ENCODE peak calls at places on chromosomes 2 and 18, in seven cellular contexts. S is CD8-positive, alpha-beta T cell; J is right lobe of liver; W is transverse colon; F is SJSA1; Z is AG04450; Y is mammary epithelial cell. Q is an unnamed sample.

GRCh38 chr2:150042844-150043503 is 444.5 kb downstream of the RND3 start:
- DNase-seq in Z (no peak), F (no peak), Y (no peak), S (no peak), W (no peak), J (no peak), Q (no peak)

GRCh38 chr2:54577035-54577434 is 120.9 kb downstream of the SPTBN1 start:
- DNase-seq in Z (no peak), Y (peak), F (no peak), W (no peak), S (no peak), J (peak), Q (no peak)

GRCh38 chr2:11103984-11104793 is 51.1 kb upstream of the SLC66A3 start:
- DNase-seq in J (no peak), F (peak), W (peak), Y (no peak), Z (no peak), S (no peak), Q (peak)

GRCh38 chr18:12838178-12838634 is 45.8 kb downstream of the PTPN2 start:
- DNase-seq in Z (peak), F (peak), Y (peak), J (peak), S (no peak), W (peak), Q (no peak)

GRCh38 chr18:46250084-46250811 is 146.1 kb downstream of the HAUS1 start:
- DNase-seq in Y (peak), F (peak), Z (peak), S (peak), W (peak), J (no peak), Q (peak)

GRCh38 chr2:197851451-197851850 is 47.1 kb downstream of the PLCL1 start:
- DNase-seq in W (no peak), Y (no peak), F (no peak), J (no peak), S (no peak), Z (no peak), Q (peak)

GRCh38 chr2:146754606-146755005 is 1090.2 kb upstream of the ACVR2A start:
- DNase-seq in W (no peak), S (no peak), Y (no peak), J (no peak), Z (no peak), F (no peak), Q (no peak)

GRCh38 chr2:69703189-69703588 is 38.7 kb upstream of the ANXA4 start:
- DNase-seq in J (no peak), F (no peak), S (no peak), Y (no peak), Z (no peak), W (no peak), Q (no peak)

GRCh38 chr2:47076586-47077441 is 78.3 kb downstream of the STPG4 start:
- DNase-seq in W (peak), F (peak), Z (peak), Y (peak), J (peak), S (no peak), Q (no peak)

GRCh38 chr2:42917374-42918017 is 125.1 kb upstream of the HAAO start:
- DNase-seq in W (peak), J (peak), Y (no peak), Z (no peak), S (no peak), F (no peak), Q (no peak)

GRCh38 chr2:127577503-127577902 is 42.0 kb downstream of the MYO7B start:
- DNase-seq in W (no peak), J (no peak), F (peak), Z (no peak), S (no peak), Y (no peak), Q (no peak)

GRCh38 chr2:134232461-134232860 is 21.4 kb upstream of the MGAT5 start:
- DNase-seq in S (no peak), Y (no peak), W (no peak), F (no peak), J (no peak), Z (no peak), Q (peak)

GRCh38 chr2:106269591-106270291 is 75.6 kb upstream of the UXS1 start:
- DNase-seq in S (peak), Y (no peak), J (peak), F (peak), W (peak), Z (no peak), Q (no peak)

GRCh38 chr2:63772061-63772460 is 69.6 kb upstream of the UGP2 start:
- DNase-seq in Y (no peak), W (no peak), J (no peak), F (no peak), Z (no peak), S (no peak), Q (no peak)

GRCh38 chr18:36658611-36659010 is 170.2 kb downstream of the TPGS2 start:
- DNase-seq in J (no peak), S (no peak), W (no peak), F (no peak), Z (no peak), Y (peak), Q (no peak)

GRCh38 chr18:46246101-46246500 is 141.9 kb downstream of the HAUS1 start:
- DNase-seq in F (no peak), Y (no peak), W (no peak), Z (no peak), J (no peak), S (no peak), Q (no peak)

GRCh38 chr2:162963156-162963555 is 124.6 kb upstream of the KCNH7 start:
- DNase-seq in F (no peak), Z (no peak), S (no peak), J (no peak), W (no peak), Y (no peak), Q (no peak)

GRCh38 chr2:144747571-144747970 is 227.7 kb upstream of the ZEB2 start:
- DNase-seq in W (no peak), Z (no peak), F (no peak), S (no peak), Y (no peak), J (no peak), Q (no peak)

GRCh38 chr2:191012845-191013616 is 940 bp downstream of the STAT1 start:
- DNase-seq in F (no peak), J (no peak), S (no peak), W (no peak), Z (no peak), Y (no peak), Q (no peak)

GRCh38 chr2:224887159-224887558 is 155.1 kb downstream of the DOCK10 start:
- DNase-seq in Y (peak), Z (no peak), F (no peak), J (no peak), W (no peak), S (no peak), Q (no peak)

GRCh38 chr18:23627325-23627724 is 35.4 kb downstream of the ANKRD29 start:
- DNase-seq in Y (peak), J (no peak), W (peak), Z (no peak), S (no peak), F (no peak), Q (no peak)

GRCh38 chr2:119586085-119586484 is 41.8 kb downstream of the CFAP221 start:
- DNase-seq in W (no peak), S (no peak), Z (no peak), J (no peak), F (no peak), Y (no peak), Q (no peak)

GRCh38 chr2:85430780-85431601 is 12.5 kb downstream of the SH2D6 start:
- DNase-seq in Z (no peak), S (no peak), F (no peak), W (no peak), Y (no peak), J (no peak), Q (no peak)

GRCh38 chr2:197383825-197384224 is 51.0 kb downstream of the SF3B1 start:
- DNase-seq in Y (no peak), F (no peak), Z (no peak), W (no peak), S (no peak), J (no peak), Q (no peak)

GRCh38 chr2:174338155-174338495 is 3.4 kb downstream of the SP9 start:
- DNase-seq in W (no peak), J (no peak), S (no peak), Z (no peak), F (no peak), Y (no peak), Q (no peak)
- H3K4me3 ChIP-seq in W (no peak), J (no peak), S (no peak), Z (no peak), F (no peak), Y (no peak), Q (no peak)

DNA sequence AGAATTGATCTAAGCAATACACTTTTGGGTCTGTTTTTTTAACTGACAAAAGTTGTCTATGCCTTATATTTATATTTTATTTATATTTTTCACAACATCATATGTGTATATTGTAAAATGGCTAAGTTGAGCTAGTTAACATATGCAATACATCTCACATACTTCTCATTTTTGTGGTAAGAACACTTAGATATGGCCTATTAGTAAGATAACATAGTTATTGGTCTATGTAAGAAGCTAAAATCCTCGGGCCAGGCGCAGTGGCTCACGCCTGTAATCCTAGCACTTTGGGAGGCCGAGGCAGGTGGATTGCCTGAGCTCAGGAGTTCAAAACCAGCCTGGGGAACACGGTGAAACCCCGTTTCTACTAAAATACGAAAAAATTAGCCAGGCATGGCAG is 275.6 kb upstream of the ID2 start:
- DNase-seq in Y (no peak), S (no peak), Z (no peak), F (no peak), J (no peak), W (no peak), Q (no peak)
- H3K4me3 ChIP-seq in Y (no peak), S (no peak), Z (no peak), F (no peak), J (no peak), W (no peak), Q (no peak)

GRCh38 chr2:181947273-181947672 is 38.4 kb upstream of the PPP1R1C start:
- DNase-seq in S (no peak), F (no peak), Y (peak), Z (no peak), W (no peak), J (no peak), Q (no peak)
- H3K4me3 ChIP-seq in S (no peak), F (no peak), Y (no peak), Z (no peak), W (no peak), J (no peak), Q (no peak)

DNA sequence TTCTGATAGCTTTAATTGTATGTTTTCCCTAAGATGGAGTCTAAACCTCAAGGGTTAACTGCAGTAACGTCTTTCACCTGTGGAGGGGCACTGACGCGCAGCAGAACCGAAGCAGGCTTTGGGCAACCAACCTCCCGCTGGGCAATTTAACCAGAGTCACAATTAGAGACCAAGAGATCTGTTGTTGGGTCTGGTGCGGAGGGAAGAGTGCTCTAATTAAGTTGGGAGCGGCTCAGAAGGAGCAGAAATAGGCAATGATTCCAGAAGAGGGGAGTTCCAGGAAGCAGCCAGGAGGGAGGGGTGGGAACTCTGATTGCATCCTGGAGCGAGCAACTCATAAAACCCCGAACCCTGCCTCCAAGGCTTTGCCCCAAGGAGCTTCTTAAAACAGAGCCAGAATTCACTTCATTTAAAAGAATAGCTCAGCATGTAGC is 245.8 kb downstream of the PAX3 start:
- DNase-seq in W (peak), S (no peak), F (no peak), Y (no peak), J (no peak), Z (no peak), Q (no peak)
- H3K4me3 ChIP-seq in W (no peak), S (no peak), F (no peak), Y (no peak), J (no peak), Z (no peak), Q (no peak)

Q was measured in Jurkat, Clone E6-1.